ENCODE peak calls at places on chromosomes 5 and 9, in four cellular contexts. One of them, this sample, is unnamed.

GRCh38 chr5:141692919-141693848 is 11.2 kb upstream of the ARAP3 start:
- DNase-seq in fibroblast of villous mesenchyme: no peak
- DNase-seq in head of caudate nucleus: peak
- DNase-seq in CD4-positive, alpha-beta memory T cell: peak
- DNase-seq in this sample: peak

GRCh38 chr5:110590187-110590586 is 136.3 kb downstream of the TMEM232 start:
- DNase-seq in fibroblast of villous mesenchyme: peak
- DNase-seq in head of caudate nucleus: no peak
- DNase-seq in CD4-positive, alpha-beta memory T cell: peak
- DNase-seq in this sample: no peak

GRCh38 chr5:62632181-62632580 is 53.6 kb downstream of the LRRC70 start:
- DNase-seq in fibroblast of villous mesenchyme: no peak
- DNase-seq in head of caudate nucleus: no peak
- DNase-seq in CD4-positive, alpha-beta memory T cell: no peak
- DNase-seq in this sample: no peak

GRCh38 chr9:31259824-31260223 is 1124.6 kb upstream of the ACO1 start:
- DNase-seq in fibroblast of villous mesenchyme: no peak
- DNase-seq in head of caudate nucleus: no peak
- DNase-seq in CD4-positive, alpha-beta memory T cell: peak
- DNase-seq in this sample: peak

GRCh38 chr9:21853414-21853813 is 51.0 kb downstream of the MTAP start:
- DNase-seq in fibroblast of villous mesenchyme: no peak
- DNase-seq in head of caudate nucleus: no peak
- DNase-seq in CD4-positive, alpha-beta memory T cell: no peak
- DNase-seq in this sample: no peak

GRCh38 chr9:129089246-129089645 is 8.3 kb downstream of the DOLPP1 start:
- DNase-seq in fibroblast of villous mesenchyme: no peak
- DNase-seq in head of caudate nucleus: no peak
- DNase-seq in CD4-positive, alpha-beta memory T cell: no peak
- DNase-seq in this sample: no peak

GRCh38 chr5:179385892-179386291 is 40.6 kb upstream of the ADAMTS2 start:
- DNase-seq in fibroblast of villous mesenchyme: no peak
- DNase-seq in head of caudate nucleus: no peak
- DNase-seq in CD4-positive, alpha-beta memory T cell: no peak
- DNase-seq in this sample: no peak

GRCh38 chr9:79637180-79637925 is 65.6 kb downstream of the TLE4 start:
- DNase-seq in fibroblast of villous mesenchyme: peak
- DNase-seq in head of caudate nucleus: no peak
- DNase-seq in CD4-positive, alpha-beta memory T cell: no peak
- DNase-seq in this sample: no peak

GRCh38 chr9:33781736-33782135 is 13.6 kb upstream of the PRSS3 start:
- DNase-seq in fibroblast of villous mesenchyme: no peak
- DNase-seq in head of caudate nucleus: no peak
- DNase-seq in CD4-positive, alpha-beta memory T cell: no peak
- DNase-seq in this sample: no peak

GRCh38 chr9:124507880-124508432 is 757 bp upstream of the NR5A1 start:
- DNase-seq in fibroblast of villous mesenchyme: no peak
- DNase-seq in head of caudate nucleus: no peak
- DNase-seq in CD4-positive, alpha-beta memory T cell: no peak
- DNase-seq in this sample: no peak

GRCh38 chr5:103490340-103490739 is 72.2 kb downstream of the NUDT12 start:
- DNase-seq in fibroblast of villous mesenchyme: no peak
- DNase-seq in head of caudate nucleus: no peak
- DNase-seq in CD4-positive, alpha-beta memory T cell: no peak
- DNase-seq in this sample: no peak

GRCh38 chr9:32671333-32671732 is 35.9 kb upstream of the TAF1L start:
- DNase-seq in fibroblast of villous mesenchyme: no peak
- DNase-seq in head of caudate nucleus: no peak
- DNase-seq in CD4-positive, alpha-beta memory T cell: no peak
- DNase-seq in this sample: no peak

GRCh38 chr5:150448353-150448752 is 1.2 kb downstream of the RPS14 start:
- DNase-seq in fibroblast of villous mesenchyme: no peak
- DNase-seq in head of caudate nucleus: no peak
- DNase-seq in CD4-positive, alpha-beta memory T cell: no peak
- DNase-seq in this sample: no peak

GRCh38 chr5:15695171-15695676 is 195.2 kb downstream of the FBXL7 start:
- DNase-seq in fibroblast of villous mesenchyme: no peak
- DNase-seq in head of caudate nucleus: no peak
- DNase-seq in CD4-positive, alpha-beta memory T cell: no peak
- DNase-seq in this sample: no peak

GRCh38 chr9:636931-637591 is 204.4 kb upstream of the DMRT1 start:
- DNase-seq in fibroblast of villous mesenchyme: no peak
- DNase-seq in head of caudate nucleus: no peak
- DNase-seq in CD4-positive, alpha-beta memory T cell: no peak
- DNase-seq in this sample: no peak

This sample was measured in activated naive CD4-positive, alpha-beta T cell treated with anti-CD3 and anti-CD28 coated beads for 36 hours.